ENCODE peak calls at places on chromosomes 11 and 22, in seven cellular contexts. One of them, this sample, is unnamed.

GRCh38 chr11:47797633-47798032 is 30.5 kb upstream of the FNBP4 start:
- DNase-seq in HCT116: no peak
- DNase-seq in neural progenitor cell: no peak
- DNase-seq in ovary: no peak
- DNase-seq in sigmoid colon: no peak
- DNase-seq in AG04450: peak; percentile 24
- DNase-seq in SK-N-SH: no peak
- DNase-seq in this sample: peak; percentile 65

GRCh38 chr11:115476463-115477286 is 27.5 kb downstream of the CADM1 start:
- DNase-seq in AG04450: no peak
- DNase-seq in SK-N-SH: no peak
- DNase-seq in sigmoid colon: no peak
- DNase-seq in ovary: no peak
- DNase-seq in HCT116: no peak
- DNase-seq in neural progenitor cell: no peak
- DNase-seq in this sample: no peak

GRCh38 chr11:83454674-83455073 is 168.5 kb upstream of the CCDC90B start:
- DNase-seq in ovary: no peak
- DNase-seq in neural progenitor cell: no peak
- DNase-seq in AG04450: no peak
- DNase-seq in sigmoid colon: no peak
- DNase-seq in SK-N-SH: no peak
- DNase-seq in HCT116: no peak
- DNase-seq in this sample: no peak

GRCh38 chr11:77503006-77503405 is 29.1 kb upstream of the PAK1 start:
- DNase-seq in HCT116: no peak
- DNase-seq in SK-N-SH: peak; percentile 54
- DNase-seq in neural progenitor cell: no peak
- DNase-seq in ovary: no peak
- DNase-seq in sigmoid colon: no peak
- DNase-seq in AG04450: no peak
- DNase-seq in this sample: peak; percentile 93

GRCh38 chr22:28783786-28784671 is 11.5 kb downstream of the CCDC117 start:
- DNase-seq in HCT116: no peak
- DNase-seq in SK-N-SH: no peak
- DNase-seq in ovary: no peak
- DNase-seq in sigmoid colon: no peak
- DNase-seq in AG04450: peak; percentile 15
- DNase-seq in neural progenitor cell: no peak
- DNase-seq in this sample: no peak

GRCh38 chr11:11577246-11577855 is 44.5 kb downstream of the GALNT18 start:
- DNase-seq in neural progenitor cell: no peak
- DNase-seq in sigmoid colon: no peak
- DNase-seq in ovary: no peak
- DNase-seq in SK-N-SH: no peak
- DNase-seq in AG04450: no peak
- DNase-seq in HCT116: no peak
- DNase-seq in this sample: peak; percentile 79

GRCh38 chr11:113805640-113806039 is 26.0 kb downstream of the CLDN25 start:
- DNase-seq in AG04450: no peak
- DNase-seq in HCT116: no peak
- DNase-seq in sigmoid colon: no peak
- DNase-seq in SK-N-SH: no peak
- DNase-seq in ovary: no peak
- DNase-seq in neural progenitor cell: no peak
- DNase-seq in this sample: no peak

GRCh38 chr11:83691387-83692088 is 405.4 kb upstream of the CCDC90B start:
- DNase-seq in AG04450: no peak
- DNase-seq in neural progenitor cell: no peak
- DNase-seq in sigmoid colon: no peak
- DNase-seq in ovary: no peak
- DNase-seq in SK-N-SH: no peak
- DNase-seq in HCT116: no peak
- DNase-seq in this sample: no peak

GRCh38 chr11:68946416-68947090 is 34.2 kb downstream of the MRGPRD start:
- DNase-seq in ovary: no peak
- DNase-seq in neural progenitor cell: no peak
- DNase-seq in sigmoid colon: peak; percentile 82
- DNase-seq in HCT116: no peak
- DNase-seq in SK-N-SH: peak; percentile 26
- DNase-seq in AG04450: peak; percentile 59
- DNase-seq in this sample: peak; percentile 97

GRCh38 chr11:78912778-78913177 is 338.1 kb upstream of the NARS2 start:
- DNase-seq in neural progenitor cell: no peak
- DNase-seq in SK-N-SH: no peak
- DNase-seq in AG04450: no peak
- DNase-seq in sigmoid colon: no peak
- DNase-seq in HCT116: no peak
- DNase-seq in ovary: no peak
- DNase-seq in this sample: no peak
- H3K27ac ChIP-seq in neural progenitor cell: no peak overlapping the region
- H3K27ac ChIP-seq in SK-N-SH: no peak overlapping the region
- H3K27ac ChIP-seq in AG04450: no peak overlapping the region
- H3K27ac ChIP-seq in sigmoid colon: no peak overlapping the region
- H3K27ac ChIP-seq in HCT116: no peak overlapping the region
- H3K27ac ChIP-seq in ovary: no peak overlapping the region
- H3K27ac ChIP-seq in this sample: no peak overlapping the region

DNA sequence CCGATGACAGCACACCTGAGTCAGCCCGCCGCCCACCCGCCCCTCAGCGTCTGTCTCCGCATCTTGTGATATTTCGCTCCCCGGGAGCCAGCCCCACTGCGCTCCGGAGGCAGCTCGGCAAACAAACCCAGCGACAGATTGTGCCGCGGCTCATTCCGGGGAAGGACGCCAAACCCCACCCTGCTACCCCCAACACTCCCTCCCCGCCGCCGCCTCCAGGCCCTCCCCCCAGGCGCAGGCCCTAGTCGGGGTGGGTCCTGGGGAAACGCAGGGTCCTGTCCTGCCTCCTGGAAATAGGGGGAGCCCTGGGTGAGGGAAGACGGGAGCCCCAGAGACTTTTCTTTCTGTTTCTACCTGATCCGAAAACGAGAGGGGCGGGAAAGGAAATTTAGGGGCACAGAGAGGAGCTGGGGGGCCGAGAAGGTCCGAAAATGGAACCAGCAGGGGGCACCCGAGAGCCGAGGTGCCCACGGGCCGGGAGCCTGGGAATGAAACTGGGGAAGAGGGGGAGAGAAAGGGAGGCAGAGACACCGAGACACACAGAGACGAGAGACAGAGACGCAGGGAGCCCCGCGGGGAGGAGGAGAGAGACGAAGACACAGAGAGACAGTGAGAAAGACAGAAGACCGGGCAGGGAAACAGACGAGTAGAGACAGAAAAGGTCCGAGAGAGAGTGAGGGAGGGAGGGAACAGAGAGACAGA is 1.8 kb upstream of the RTN4RL2 start:
- DNase-seq in ovary: peak; percentile 61
- DNase-seq in neural progenitor cell: peak; percentile 70
- DNase-seq in sigmoid colon: no peak
- DNase-seq in HCT116: no peak
- DNase-seq in AG04450: no peak
- DNase-seq in SK-N-SH: peak; percentile 84
- DNase-seq in this sample: peak; percentile 96
- H3K4me3 ChIP-seq in ovary: peak overlapping the region; percentile 23
- H3K4me3 ChIP-seq in neural progenitor cell: peak overlapping the region; percentile 66
- H3K4me3 ChIP-seq in sigmoid colon: peak overlapping the region; percentile 45
- H3K4me3 ChIP-seq in HCT116: peak overlapping the region; percentile 67
- H3K4me3 ChIP-seq in AG04450: peak overlapping the region; percentile 43
- H3K4me3 ChIP-seq in SK-N-SH: peak overlapping the region; percentile 50
- H3K4me3 ChIP-seq in this sample: peak overlapping the region; percentile 60

DNA sequence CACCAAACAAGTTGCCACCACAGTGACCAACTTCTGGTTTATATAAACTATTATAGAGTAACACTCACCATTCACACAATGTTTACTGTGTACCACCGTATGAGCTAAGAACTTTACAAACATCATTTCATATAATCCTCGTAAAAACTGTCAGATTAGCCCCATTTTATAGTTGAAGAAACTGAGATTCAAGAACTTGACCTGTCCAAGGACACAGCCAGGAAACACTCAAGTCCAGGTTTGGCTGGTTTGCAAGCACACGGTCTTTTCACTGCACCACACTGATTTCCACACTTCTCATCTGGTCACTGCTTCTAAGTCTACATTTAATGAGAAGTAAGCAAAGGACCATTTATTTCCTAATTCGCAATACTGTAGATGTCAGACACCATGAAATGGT is 3.7 kb downstream of the MORC2 start:
- DNase-seq in ovary: no peak
- DNase-seq in neural progenitor cell: no peak
- DNase-seq in sigmoid colon: no peak
- DNase-seq in HCT116: no peak
- DNase-seq in SK-N-SH: no peak
- DNase-seq in AG04450: no peak
- DNase-seq in this sample: no peak
- H3K9me3 ChIP-seq in ovary: no peaks in the 10 kb centered on the region
- H3K9me3 ChIP-seq in neural progenitor cell: peaks cover 16% of the 10 kb centered on the region
- H3K9me3 ChIP-seq in sigmoid colon: no peaks in the 10 kb centered on the region
- H3K9me3 ChIP-seq in HCT116: peaks cover 7% of the 10 kb centered on the region
- H3K9me3 ChIP-seq in SK-N-SH: no peaks in the 10 kb centered on the region
- H3K9me3 ChIP-seq in AG04450: peaks cover 6% of the 10 kb centered on the region
- H3K9me3 ChIP-seq in this sample: peaks cover 1% of the 10 kb centered on the region

DNA sequence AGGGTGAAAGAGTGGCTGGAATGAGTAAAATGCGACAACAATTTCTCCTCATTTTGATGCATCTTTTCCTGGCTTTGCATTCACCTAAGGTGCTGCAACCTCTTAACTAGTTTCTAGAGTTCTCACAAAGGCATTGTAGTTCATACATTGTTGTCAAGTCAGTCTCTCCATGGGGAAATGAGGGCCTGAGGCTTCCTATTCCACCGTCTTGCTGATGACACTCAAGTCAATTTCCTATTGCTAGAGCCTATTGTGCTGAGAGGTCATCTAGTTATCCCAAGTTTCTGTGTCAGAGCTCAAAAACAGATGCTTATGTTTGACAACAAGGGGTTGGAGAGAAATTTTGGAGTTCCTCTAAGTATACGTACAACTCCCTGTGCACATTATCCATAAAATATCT is 11.6 kb upstream of the MS4A6A start:
- DNase-seq in ovary: no peak
- DNase-seq in AG04450: no peak
- DNase-seq in SK-N-SH: no peak
- DNase-seq in sigmoid colon: no peak
- DNase-seq in neural progenitor cell: no peak
- DNase-seq in HCT116: no peak
- DNase-seq in this sample: no peak
- H3K27ac ChIP-seq in ovary: no peak overlapping the region
- H3K27ac ChIP-seq in AG04450: no peak overlapping the region
- H3K27ac ChIP-seq in SK-N-SH: no peak overlapping the region
- H3K27ac ChIP-seq in sigmoid colon: no peak overlapping the region
- H3K27ac ChIP-seq in neural progenitor cell: no peak overlapping the region
- H3K27ac ChIP-seq in HCT116: no peak overlapping the region
- H3K27ac ChIP-seq in this sample: no peak overlapping the region

GRCh38 chr22:39405346-39406085 is 5.9 kb downstream of the TAB1 start:
- DNase-seq in sigmoid colon: no peak
- DNase-seq in ovary: peak; percentile 64
- DNase-seq in AG04450: no peak
- DNase-seq in HCT116: no peak
- DNase-seq in SK-N-SH: no peak
- DNase-seq in neural progenitor cell: peak; percentile 18
- DNase-seq in this sample: peak; percentile 96
- H3K4me3 ChIP-seq in sigmoid colon: peak overlapping the region; percentile 21
- H3K4me3 ChIP-seq in ovary: no peak overlapping the region
- H3K4me3 ChIP-seq in AG04450: peak overlapping the region; percentile 27
- H3K4me3 ChIP-seq in HCT116: no peak overlapping the region
- H3K4me3 ChIP-seq in SK-N-SH: no peak overlapping the region
- H3K4me3 ChIP-seq in neural progenitor cell: no peak overlapping the region
- H3K4me3 ChIP-seq in this sample: peak overlapping the region; percentile 65

DNA sequence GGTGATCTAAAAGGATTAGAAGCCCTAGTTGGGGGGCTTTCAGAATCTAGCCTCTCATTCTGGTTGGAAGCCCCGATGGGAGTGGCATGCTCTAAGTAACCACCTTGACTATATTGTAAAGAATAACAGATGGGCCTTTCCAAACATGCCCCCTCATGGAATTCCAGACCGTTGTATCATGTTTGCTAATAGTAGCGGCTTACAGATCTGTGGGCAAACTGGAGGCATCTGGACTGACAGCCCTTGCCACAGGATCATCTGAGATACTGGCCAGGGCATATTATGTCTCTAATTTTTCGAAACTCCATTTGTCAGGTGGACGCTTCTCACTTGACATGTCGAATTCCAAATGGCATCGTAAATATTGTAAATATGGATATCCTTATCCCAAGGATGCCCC is 10.5 kb downstream of the APIP start:
- DNase-seq in sigmoid colon: no peak
- DNase-seq in SK-N-SH: no peak
- DNase-seq in ovary: no peak
- DNase-seq in HCT116: no peak
- DNase-seq in AG04450: no peak
- DNase-seq in neural progenitor cell: no peak
- DNase-seq in this sample: no peak
- H3K9me3 ChIP-seq in sigmoid colon: peaks cover 6% of the 10 kb centered on the region
- H3K9me3 ChIP-seq in SK-N-SH: no peaks in the 10 kb centered on the region
- H3K9me3 ChIP-seq in ovary: peaks cover 3% of the 10 kb centered on the region
- H3K9me3 ChIP-seq in HCT116: no peaks in the 10 kb centered on the region
- H3K9me3 ChIP-seq in AG04450: peaks cover 12% of the 10 kb centered on the region
- H3K9me3 ChIP-seq in neural progenitor cell: peaks cover under 1% of the 10 kb centered on the region
- H3K9me3 ChIP-seq in this sample: peaks cover 2% of the 10 kb centered on the region